ENCODE peak calls at places on chromosomes 13 and 19, in five cellular contexts. One of them, this sample, is unnamed.

GRCh38 chr13:46492946-46493345 is 60.0 kb upstream of the LRCH1 start:
- DNase-seq in stimulated activated CD8-positive, alpha-beta memory T cell treated with anti-CD3 and anti-CD28 coated beads, Interleukin-12 subunit alpha, Interleukin-12 subunit beta, amount 100 ng/mL, for 4 hours: no peak
- DNase-seq in occipital lobe: no peak
- DNase-seq in amniotic epithelial cell: peak; percentile 30
- DNase-seq in mucosa of descending colon: peak; percentile 49
- DNase-seq in this sample: no peak

GRCh38 chr13:84121456-84121855 is 239.2 kb upstream of the SLITRK1 start:
- DNase-seq in mucosa of descending colon: no peak
- DNase-seq in occipital lobe: no peak
- DNase-seq in amniotic epithelial cell: no peak
- DNase-seq in stimulated activated CD8-positive, alpha-beta memory T cell treated with anti-CD3 and anti-CD28 coated beads, Interleukin-12 subunit alpha, Interleukin-12 subunit beta, amount 100 ng/mL, for 4 hours: no peak
- DNase-seq in this sample: peak; percentile 5

GRCh38 chr19:3336680-3337523 is 29.5 kb upstream of the NFIC start:
- DNase-seq in amniotic epithelial cell: peak; percentile 97
- DNase-seq in occipital lobe: peak; percentile 64
- DNase-seq in stimulated activated CD8-positive, alpha-beta memory T cell treated with anti-CD3 and anti-CD28 coated beads, Interleukin-12 subunit alpha, Interleukin-12 subunit beta, amount 100 ng/mL, for 4 hours: no peak
- DNase-seq in mucosa of descending colon: peak; percentile 84
- DNase-seq in this sample: no peak

GRCh38 chr13:48801255-48801654 is 147.5 kb downstream of the CYSLTR2 start:
- DNase-seq in occipital lobe: no peak
- DNase-seq in stimulated activated CD8-positive, alpha-beta memory T cell treated with anti-CD3 and anti-CD28 coated beads, Interleukin-12 subunit alpha, Interleukin-12 subunit beta, amount 100 ng/mL, for 4 hours: no peak
- DNase-seq in amniotic epithelial cell: peak; percentile 56
- DNase-seq in mucosa of descending colon: no peak
- DNase-seq in this sample: peak; percentile 80

GRCh38 chr13:93476175-93476574 is 249.6 kb downstream of the GPC6 start:
- DNase-seq in stimulated activated CD8-positive, alpha-beta memory T cell treated with anti-CD3 and anti-CD28 coated beads, Interleukin-12 subunit alpha, Interleukin-12 subunit beta, amount 100 ng/mL, for 4 hours: no peak
- DNase-seq in amniotic epithelial cell: peak; percentile 84
- DNase-seq in mucosa of descending colon: no peak
- DNase-seq in occipital lobe: no peak
- DNase-seq in this sample: peak; percentile 80

GRCh38 chr19:39406656-39407393 is at the start of gene ZFP36:
- DNase-seq in mucosa of descending colon: peak; percentile 96
- DNase-seq in amniotic epithelial cell: peak; percentile 74
- DNase-seq in occipital lobe: peak; percentile 79
- DNase-seq in stimulated activated CD8-positive, alpha-beta memory T cell treated with anti-CD3 and anti-CD28 coated beads, Interleukin-12 subunit alpha, Interleukin-12 subunit beta, amount 100 ng/mL, for 4 hours: peak; percentile 83
- DNase-seq in this sample: no peak

GRCh38 chr19:11587302-11587972 is 9.8 kb upstream of the ZNF627 start:
- DNase-seq in stimulated activated CD8-positive, alpha-beta memory T cell treated with anti-CD3 and anti-CD28 coated beads, Interleukin-12 subunit alpha, Interleukin-12 subunit beta, amount 100 ng/mL, for 4 hours: peak; percentile 51
- DNase-seq in amniotic epithelial cell: peak; percentile 42
- DNase-seq in occipital lobe: peak; percentile 42
- DNase-seq in mucosa of descending colon: peak; percentile 88
- DNase-seq in this sample: no peak

GRCh38 chr19:5036733-5037681 is 68.1 kb downstream of the KDM4B start:
- DNase-seq in mucosa of descending colon: no peak
- DNase-seq in amniotic epithelial cell: no peak
- DNase-seq in stimulated activated CD8-positive, alpha-beta memory T cell treated with anti-CD3 and anti-CD28 coated beads, Interleukin-12 subunit alpha, Interleukin-12 subunit beta, amount 100 ng/mL, for 4 hours: no peak
- DNase-seq in occipital lobe: peak; percentile 67
- DNase-seq in this sample: no peak

GRCh38 chr13:110307697-110308376 is 753 bp downstream of the COL4A2 start:
- DNase-seq in mucosa of descending colon: no peak
- DNase-seq in amniotic epithelial cell: peak; percentile 53
- DNase-seq in stimulated activated CD8-positive, alpha-beta memory T cell treated with anti-CD3 and anti-CD28 coated beads, Interleukin-12 subunit alpha, Interleukin-12 subunit beta, amount 100 ng/mL, for 4 hours: no peak
- DNase-seq in occipital lobe: peak; percentile 18
- DNase-seq in this sample: no peak

GRCh38 chr19:30450101-30450500 is 77.9 kb downstream of the ZNF536 start:
- DNase-seq in amniotic epithelial cell: no peak
- DNase-seq in occipital lobe: peak; percentile 65
- DNase-seq in mucosa of descending colon: peak; percentile 34
- DNase-seq in stimulated activated CD8-positive, alpha-beta memory T cell treated with anti-CD3 and anti-CD28 coated beads, Interleukin-12 subunit alpha, Interleukin-12 subunit beta, amount 100 ng/mL, for 4 hours: no peak
- DNase-seq in this sample: no peak

GRCh38 chr13:73366241-73366640 is 307.4 kb downstream of the KLF5 start:
- DNase-seq in mucosa of descending colon: no peak
- DNase-seq in occipital lobe: no peak
- DNase-seq in amniotic epithelial cell: no peak
- DNase-seq in stimulated activated CD8-positive, alpha-beta memory T cell treated with anti-CD3 and anti-CD28 coated beads, Interleukin-12 subunit alpha, Interleukin-12 subunit beta, amount 100 ng/mL, for 4 hours: no peak
- DNase-seq in this sample: no peak

GRCh38 chr19:46404039-46404883 is 9.1 kb downstream of the CCDC8 start:
- DNase-seq in stimulated activated CD8-positive, alpha-beta memory T cell treated with anti-CD3 and anti-CD28 coated beads, Interleukin-12 subunit alpha, Interleukin-12 subunit beta, amount 100 ng/mL, for 4 hours: no peak
- DNase-seq in amniotic epithelial cell: peak; percentile 63
- DNase-seq in occipital lobe: no peak
- DNase-seq in mucosa of descending colon: peak; percentile 78
- DNase-seq in this sample: no peak

GRCh38 chr19:8307965-8308866 is at the start of gene CD320:
- DNase-seq in occipital lobe: peak; percentile 87
- DNase-seq in stimulated activated CD8-positive, alpha-beta memory T cell treated with anti-CD3 and anti-CD28 coated beads, Interleukin-12 subunit alpha, Interleukin-12 subunit beta, amount 100 ng/mL, for 4 hours: peak; percentile 77
- DNase-seq in amniotic epithelial cell: peak; percentile 82
- DNase-seq in mucosa of descending colon: peak; percentile 94
- DNase-seq in this sample: peak; percentile 40

GRCh38 chr13:94646904-94647303 is 45.2 kb downstream of the GPR180 start:
- DNase-seq in amniotic epithelial cell: no peak
- DNase-seq in stimulated activated CD8-positive, alpha-beta memory T cell treated with anti-CD3 and anti-CD28 coated beads, Interleukin-12 subunit alpha, Interleukin-12 subunit beta, amount 100 ng/mL, for 4 hours: no peak
- DNase-seq in occipital lobe: no peak
- DNase-seq in mucosa of descending colon: peak; percentile 5
- DNase-seq in this sample: no peak

GRCh38 chr19:56751078-56751489 is 79.5 kb upstream of the ZNF835 start:
- DNase-seq in mucosa of descending colon: no peak
- DNase-seq in occipital lobe: peak; percentile 82
- DNase-seq in amniotic epithelial cell: no peak
- DNase-seq in stimulated activated CD8-positive, alpha-beta memory T cell treated with anti-CD3 and anti-CD28 coated beads, Interleukin-12 subunit alpha, Interleukin-12 subunit beta, amount 100 ng/mL, for 4 hours: no peak
- DNase-seq in this sample: no peak

GRCh38 chr13:106337096-106337495 is 198.4 kb downstream of the EFNB2 start:
- DNase-seq in amniotic epithelial cell: peak; percentile 7
- DNase-seq in stimulated activated CD8-positive, alpha-beta memory T cell treated with anti-CD3 and anti-CD28 coated beads, Interleukin-12 subunit alpha, Interleukin-12 subunit beta, amount 100 ng/mL, for 4 hours: no peak
- DNase-seq in occipital lobe: no peak
- DNase-seq in mucosa of descending colon: no peak
- DNase-seq in this sample: no peak

GRCh38 chr19:584240-585001 is 5.3 kb upstream of the HCN2 start:
- DNase-seq in mucosa of descending colon: peak; percentile 46
- DNase-seq in occipital lobe: no peak
- DNase-seq in amniotic epithelial cell: peak; percentile 37
- DNase-seq in stimulated activated CD8-positive, alpha-beta memory T cell treated with anti-CD3 and anti-CD28 coated beads, Interleukin-12 subunit alpha, Interleukin-12 subunit beta, amount 100 ng/mL, for 4 hours: peak; percentile 38
- DNase-seq in this sample: no peak

GRCh38 chr19:51294211-51294976 is 17.1 kb upstream of the IGLON5 start:
- DNase-seq in stimulated activated CD8-positive, alpha-beta memory T cell treated with anti-CD3 and anti-CD28 coated beads, Interleukin-12 subunit alpha, Interleukin-12 subunit beta, amount 100 ng/mL, for 4 hours: no peak
- DNase-seq in amniotic epithelial cell: no peak
- DNase-seq in mucosa of descending colon: no peak
- DNase-seq in occipital lobe: no peak
- DNase-seq in this sample: no peak

GRCh38 chr19:46909356-46909755 is 48.6 kb downstream of the ARHGAP35 start:
- DNase-seq in amniotic epithelial cell: no peak
- DNase-seq in occipital lobe: no peak
- DNase-seq in stimulated activated CD8-positive, alpha-beta memory T cell treated with anti-CD3 and anti-CD28 coated beads, Interleukin-12 subunit alpha, Interleukin-12 subunit beta, amount 100 ng/mL, for 4 hours: no peak
- DNase-seq in mucosa of descending colon: no peak
- DNase-seq in this sample: no peak

GRCh38 chr13:47039106-47039505 is 142.3 kb upstream of the HTR2A start:
- DNase-seq in stimulated activated CD8-positive, alpha-beta memory T cell treated with anti-CD3 and anti-CD28 coated beads, Interleukin-12 subunit alpha, Interleukin-12 subunit beta, amount 100 ng/mL, for 4 hours: no peak
- DNase-seq in mucosa of descending colon: no peak
- DNase-seq in occipital lobe: no peak
- DNase-seq in amniotic epithelial cell: peak; percentile 92
- DNase-seq in this sample: peak; percentile 63

GRCh38 chr19:48341006-48341405 is 15.7 kb downstream of the EMP3 start:
- DNase-seq in mucosa of descending colon: no peak
- DNase-seq in stimulated activated CD8-positive, alpha-beta memory T cell treated with anti-CD3 and anti-CD28 coated beads, Interleukin-12 subunit alpha, Interleukin-12 subunit beta, amount 100 ng/mL, for 4 hours: no peak
- DNase-seq in occipital lobe: peak; percentile 44
- DNase-seq in amniotic epithelial cell: peak; percentile 37
- DNase-seq in this sample: no peak

GRCh38 chr13:83722443-83722842 is 159.8 kb downstream of the SLITRK1 start:
- DNase-seq in mucosa of descending colon: no peak
- DNase-seq in stimulated activated CD8-positive, alpha-beta memory T cell treated with anti-CD3 and anti-CD28 coated beads, Interleukin-12 subunit alpha, Interleukin-12 subunit beta, amount 100 ng/mL, for 4 hours: no peak
- DNase-seq in occipital lobe: no peak
- DNase-seq in amniotic epithelial cell: no peak
- DNase-seq in this sample: no peak

GRCh38 chr19:18100710-18101109 is 3.1 kb downstream of the MAST3 start:
- DNase-seq in amniotic epithelial cell: no peak
- DNase-seq in stimulated activated CD8-positive, alpha-beta memory T cell treated with anti-CD3 and anti-CD28 coated beads, Interleukin-12 subunit alpha, Interleukin-12 subunit beta, amount 100 ng/mL, for 4 hours: no peak
- DNase-seq in mucosa of descending colon: peak; percentile 17
- DNase-seq in occipital lobe: no peak
- DNase-seq in this sample: no peak

GRCh38 chr19:45882652-45883585 is 3.0 kb downstream of the IRF2BP1 start:
- DNase-seq in occipital lobe: peak; percentile 44
- DNase-seq in stimulated activated CD8-positive, alpha-beta memory T cell treated with anti-CD3 and anti-CD28 coated beads, Interleukin-12 subunit alpha, Interleukin-12 subunit beta, amount 100 ng/mL, for 4 hours: peak; percentile 61
- DNase-seq in mucosa of descending colon: peak; percentile 93
- DNase-seq in amniotic epithelial cell: peak; percentile 81
- DNase-seq in this sample: peak; percentile 13

GRCh38 chr13:28532226-28533048 is 37.5 kb upstream of the FLT1 start:
- DNase-seq in amniotic epithelial cell: no peak
- DNase-seq in stimulated activated CD8-positive, alpha-beta memory T cell treated with anti-CD3 and anti-CD28 coated beads, Interleukin-12 subunit alpha, Interleukin-12 subunit beta, amount 100 ng/mL, for 4 hours: no peak
- DNase-seq in occipital lobe: no peak
- DNase-seq in mucosa of descending colon: no peak
- DNase-seq in this sample: no peak

GRCh38 chr13:23709521-23709920 is 139.3 kb downstream of the TNFRSF19 start:
- DNase-seq in stimulated activated CD8-positive, alpha-beta memory T cell treated with anti-CD3 and anti-CD28 coated beads, Interleukin-12 subunit alpha, Interleukin-12 subunit beta, amount 100 ng/mL, for 4 hours: no peak
- DNase-seq in amniotic epithelial cell: no peak
- DNase-seq in mucosa of descending colon: no peak
- DNase-seq in occipital lobe: no peak
- DNase-seq in this sample: no peak

GRCh38 chr19:11658954-11659353 is 61.7 kb downstream of the ZNF627 start:
- DNase-seq in stimulated activated CD8-positive, alpha-beta memory T cell treated with anti-CD3 and anti-CD28 coated beads, Interleukin-12 subunit alpha, Interleukin-12 subunit beta, amount 100 ng/mL, for 4 hours: no peak
- DNase-seq in mucosa of descending colon: peak; percentile 53
- DNase-seq in occipital lobe: no peak
- DNase-seq in amniotic epithelial cell: no peak
- DNase-seq in this sample: no peak

GRCh38 chr13:70856025-70856424 is 747.8 kb upstream of the KLHL1 start:
- DNase-seq in amniotic epithelial cell: no peak
- DNase-seq in occipital lobe: no peak
- DNase-seq in stimulated activated CD8-positive, alpha-beta memory T cell treated with anti-CD3 and anti-CD28 coated beads, Interleukin-12 subunit alpha, Interleukin-12 subunit beta, amount 100 ng/mL, for 4 hours: no peak
- DNase-seq in mucosa of descending colon: no peak
- DNase-seq in this sample: no peak